ENCODE peak calls at places on chromosomes 13 and 19, in eight cellular contexts. S, F, X, G, M, K, W and B are unnamed samples.

GRCh38 chr19:17946965-17947784 is 14.4 kb downstream of the CCDC124 start:
- DNase-seq in G (no peak), K (no peak), X (no peak), F (no peak), M (no peak), W (peak), S (no peak), B (no peak)

GRCh38 chr13:41059896-41060722 is 1.2 kb upstream of the WBP4 start:
- DNase-seq in S (peak), K (peak), X (peak), F (peak), M (peak), W (peak), G (peak), B (peak)

GRCh38 chr13:51494151-51494550 is 41.3 kb upstream of the INTS6 start:
- DNase-seq in M (no peak), W (no peak), G (no peak), X (no peak), K (no peak), F (no peak), S (peak), B (peak)

GRCh38 chr13:48263196-48263595 is 30.2 kb downstream of the ITM2B start:
- DNase-seq in G (no peak), M (no peak), K (no peak), S (no peak), F (no peak), X (peak), W (no peak), B (peak)

GRCh38 chr13:106570354-106570822 is 2.5 kb upstream of the ARGLU1 start:
- DNase-seq in F (peak), W (peak), M (peak), X (peak), K (peak), G (no peak), S (peak), B (peak)

GRCh38 chr13:22964245-22964966 is 216.4 kb upstream of the SGCG start:
- DNase-seq in F (no peak), S (no peak), W (no peak), K (no peak), M (no peak), G (no peak), X (no peak), B (no peak)

GRCh38 chr13:111360452-111360851 is 40.0 kb downstream of the TEX29 start:
- DNase-seq in M (no peak), F (no peak), K (no peak), X (no peak), S (no peak), G (no peak), W (no peak), B (no peak)

GRCh38 chr13:26965976-26966375 is 205.4 kb upstream of the GPR12 start:
- DNase-seq in W (peak), F (no peak), S (peak), G (no peak), X (no peak), K (peak), M (peak), B (no peak)

GRCh38 chr19:55283548-55284393 is at the start of gene BRSK1:
- DNase-seq in M (peak), X (no peak), F (no peak), K (peak), S (peak), W (peak), G (no peak), B (no peak)

GRCh38 chr19:42764836-42765235 is 642 bp downstream of the PSG8 start:
- DNase-seq in M (no peak), S (no peak), G (no peak), W (no peak), X (no peak), K (no peak), F (no peak), B (no peak)

GRCh38 chr19:50417138-50417849 is 1.4 kb upstream of the SPIB start:
- DNase-seq in F (peak), W (no peak), M (no peak), G (no peak), K (no peak), X (no peak), S (no peak), B (no peak)

GRCh38 chr19:34124828-34125227 is 47.5 kb upstream of the LSM14A start:
- DNase-seq in K (no peak), W (no peak), G (no peak), S (no peak), M (no peak), F (no peak), X (no peak), B (no peak)

GRCh38 chr13:50650936-50651638 is 192.4 kb downstream of the DLEU7 start:
- DNase-seq in W (no peak), K (no peak), F (no peak), G (no peak), M (peak), S (peak), X (peak), B (peak)

GRCh38 chr13:112783946-112784500 is 94.2 kb downstream of the ATP11A start:
- DNase-seq in S (no peak), G (no peak), W (no peak), M (no peak), K (peak), F (no peak), X (no peak), B (no peak)

GRCh38 chr13:39963612-39964011 is 308.1 kb downstream of the COG6 start:
- DNase-seq in M (no peak), W (no peak), F (no peak), S (no peak), X (no peak), K (no peak), G (no peak), B (no peak)

GRCh38 chr19:6126335-6126974 is 9.0 kb upstream of the ACSBG2 start:
- DNase-seq in S (peak), K (no peak), M (peak), F (no peak), W (no peak), G (no peak), X (peak), B (peak)

GRCh38 chr13:98977568-98978270 is at the start of gene DOCK9:
- DNase-seq in M (peak), G (no peak), K (peak), X (peak), W (peak), S (peak), F (no peak), B (peak)

GRCh38 chr19:8000298-8001038 is 5.0 kb downstream of the ELAVL1 start:
- DNase-seq in M (no peak), G (no peak), K (no peak), S (no peak), F (no peak), W (no peak), X (no peak), B (no peak)

GRCh38 chr13:65638572-65639168 is 1591.5 kb downstream of the PCDH9 start:
- DNase-seq in G (no peak), W (no peak), F (no peak), M (peak), X (peak), K (no peak), S (peak), B (peak)

GRCh38 chr13:21043898-21044297 is 17.5 kb downstream of the LATS2 start:
- DNase-seq in M (peak), K (peak), X (no peak), G (no peak), S (peak), W (no peak), F (no peak), B (peak)

GRCh38 chr19:35943542-35944301 is 7.5 kb downstream of the LRFN3 start:
- DNase-seq in X (no peak), W (no peak), K (no peak), G (no peak), M (no peak), S (no peak), F (no peak), B (no peak)

GRCh38 chr19:2343289-2343982 is 15.0 kb downstream of the SPPL2B start:
- DNase-seq in F (no peak), G (no peak), W (no peak), K (no peak), X (no peak), S (no peak), M (no peak), B (no peak)

GRCh38 chr13:93256998-93257397 is 30.4 kb downstream of the GPC6 start:
- DNase-seq in W (no peak), S (no peak), M (no peak), X (no peak), F (no peak), G (no peak), K (no peak), B (no peak)

GRCh38 chr19:47456721-47457478 is 14.8 kb downstream of the SLC8A2 start:
- DNase-seq in G (no peak), S (no peak), K (no peak), M (no peak), F (no peak), W (no peak), X (no peak), B (no peak)

GRCh38 chr13:106286811-106287210 is 248.7 kb downstream of the EFNB2 start:
- DNase-seq in M (no peak), X (no peak), G (no peak), F (no peak), W (no peak), S (no peak), K (no peak), B (no peak)